ENCODE peak calls at places on chromosomes 2 and 18, in four cellular contexts. Y, Z, X and Q are unnamed samples.
A peak's percentile ranks its signal among the peaks of the same experiment; 100 is the strongest.

GRCh38 chr2:188495990-188496431 is 204.3 kb downstream of the GULP1 start:
- DNase-seq in Y (no peak), Z (no peak), X (no peak), Q (no peak)

GRCh38 chr2:7809640-7810039 is 872.2 kb upstream of the ID2 start:
- DNase-seq in Y (no peak), Z (no peak), X (no peak), Q (no peak)

GRCh38 chr2:63589148-63589972 is 597 bp downstream of the MDH1 start:
- DNase-seq in Y (peak; percentile 24), Z (no peak), X (no peak), Q (peak; percentile 27)

GRCh38 chr2:145597011-145597410 is 1077.1 kb upstream of the ZEB2 start:
- DNase-seq in Y (no peak), Z (no peak), X (no peak), Q (no peak)

GRCh38 chr18:37276111-37276510 is 289.5 kb downstream of the CELF4 start:
- DNase-seq in Y (no peak), Z (no peak), X (no peak), Q (no peak)

GRCh38 chr2:199680482-199680881 is 170.5 kb downstream of the FTCDNL1 start:
- DNase-seq in Y (no peak), Z (no peak), X (no peak), Q (no peak)

GRCh38 chr2:188789951-188790350 is 184.2 kb upstream of the COL3A1 start:
- DNase-seq in Y (no peak), Z (no peak), X (no peak), Q (no peak)

GRCh38 chr2:62596061-62596658 is 90.2 kb upstream of the TMEM17 start:
- DNase-seq in Y (no peak), Z (no peak), X (no peak), Q (no peak)

GRCh38 chr2:70995227-70995729 is 605 bp upstream of the TEX261 start:
- DNase-seq in Y (peak; percentile 76), Z (peak; percentile 38), X (peak; percentile 68), Q (peak; percentile 50)

GRCh38 chr2:71830497-71831207 is 317.0 kb downstream of the CYP26B1 start:
- DNase-seq in Y (no peak), Z (no peak), X (no peak), Q (no peak)

GRCh38 chr2:189217546-189217945 is 38.0 kb upstream of the COL5A2 start:
- DNase-seq in Y (no peak), Z (no peak), X (no peak), Q (no peak)

GRCh38 chr2:231632559-231633142 is 40.0 kb downstream of the TEX44 start:
- DNase-seq in Y (no peak), Z (no peak), X (no peak), Q (no peak)

GRCh38 chr2:111972955-111973565 is 74.7 kb downstream of the MERTK start:
- DNase-seq in Y (no peak), Z (no peak), X (no peak), Q (peak; percentile 9)

GRCh38 chr2:222310747-222311320 is 12.0 kb upstream of the PAX3 start:
- DNase-seq in Y (no peak), Z (no peak), X (no peak), Q (no peak)

GRCh38 chr2:61905372-61906186 is at the start of gene COMMD1:
- DNase-seq in Y (peak; percentile 69), Z (peak; percentile 65), X (peak; percentile 91), Q (peak; percentile 61)

GRCh38 chr2:227890495-227891079 is 19.2 kb downstream of the DAW1 start:
- DNase-seq in Y (peak; percentile 19), Z (no peak), X (no peak), Q (peak; percentile 7)

GRCh38 chr2:177282101-177282573 is 17.6 kb upstream of the NFE2L2 start:
- DNase-seq in Y (no peak), Z (no peak), X (no peak), Q (no peak)

GRCh38 chr18:11042247-11042646 is 107.1 kb downstream of the PIEZO2 start:
- DNase-seq in Y (no peak), Z (no peak), X (no peak), Q (no peak)

GRCh38 chr18:42486296-42486695 is 531.3 kb downstream of the PIK3C3 start:
- DNase-seq in Y (no peak), Z (no peak), X (no peak), Q (no peak)

GRCh38 chr2:178860551-178860950 is 53.3 kb upstream of the TTN start:
- DNase-seq in Y (no peak), Z (no peak), X (no peak), Q (no peak)

GRCh38 chr18:76686737-76687231 is 135.6 kb upstream of the ZNF236 start:
- DNase-seq in Y (peak; percentile 80), Z (no peak), X (peak; percentile 27), Q (peak; percentile 2)

GRCh38 chr2:241570961-241571581 is 12.5 kb downstream of the BOK start:
- DNase-seq in Y (no peak), Z (no peak), X (no peak), Q (no peak)

GRCh38 chr2:45885111-45885685 is 233.7 kb downstream of the PRKCE start:
- DNase-seq in Y (no peak), Z (no peak), X (no peak), Q (peak; percentile 23)

GRCh38 chr2:191178806-191179514 is 28.2 kb upstream of the STAT4 start:
- DNase-seq in Y (no peak), Z (no peak), X (no peak), Q (no peak)

GRCh38 chr2:221514305-221515040 is 57.6 kb downstream of the EPHA4 start:
- DNase-seq in Y (no peak), Z (no peak), X (no peak), Q (no peak)

GRCh38 chr2:171595896-171596295 is 73.6 kb downstream of the CYBRD1 start:
- DNase-seq in Y (no peak), Z (no peak), X (no peak), Q (no peak)

GRCh38 chr2:178677599-178677998 is 129.6 kb downstream of the TTN start:
- DNase-seq in Y (no peak), Z (no peak), X (no peak), Q (no peak)

GRCh38 chr2:101766871-101767739 is 69.6 kb downstream of the MAP4K4 start:
- DNase-seq in Y (no peak), Z (no peak), X (no peak), Q (no peak)

GRCh38 chr2:98134138-98134537 is 47.2 kb downstream of the VWA3B start:
- DNase-seq in Y (no peak), Z (no peak), X (peak; percentile 85), Q (no peak)

GRCh38 chr18:39481281-39481680 is 1915.7 kb upstream of the CELF4 start:
- DNase-seq in Y (no peak), Z (no peak), X (no peak), Q (no peak)

GRCh38 chr2:175844169-175844568 is 157.9 kb downstream of the LNPK start:
- DNase-seq in Y (no peak), Z (no peak), X (no peak), Q (no peak)

GRCh38 chr2:45681675-45682074 is 30.2 kb downstream of the PRKCE start:
- DNase-seq in Y (no peak), Z (no peak), X (peak; percentile 20), Q (no peak)

GRCh38 chr2:109208951-109209335 is 79.9 kb downstream of the SH3RF3 start:
- DNase-seq in Y (no peak), Z (no peak), X (no peak), Q (no peak)

GRCh38 chr18:45688834-45689233 is 35.1 kb upstream of the SLC14A1 start:
- DNase-seq in Y (peak; percentile 10), Z (peak; percentile 49), X (peak; percentile 85), Q (peak; percentile 85)

GRCh38 chr2:235055891-235056516 is 104.2 kb downstream of the SH3BP4 start:
- DNase-seq in Y (no peak), Z (no peak), X (no peak), Q (peak; percentile 28)

GRCh38 chr2:48600204-48600813 is 17.3 kb upstream of the GTF2A1L start:
- DNase-seq in Y (peak; percentile 10), Z (no peak), X (no peak), Q (peak; percentile 5)

GRCh38 chr2:55954306-55955035 is 30.9 kb upstream of the EFEMP1 start:
- DNase-seq in Y (no peak), Z (no peak), X (no peak), Q (no peak)

GRCh38 chr2:61179701-61180639 is 18.0 kb downstream of the C2orf74 start:
- DNase-seq in Y (no peak), Z (no peak), X (no peak), Q (no peak)